ENCODE peak calls at places on chromosomes 12 and 14, in nine cellular contexts. I is keratinocyte, U is GM23338, Q is neural progenitor cell, N is HepG2, Z is HCT116, Y is GM23248, A is PC-3, G is fibroblast of lung. D is an unnamed sample.

GRCh38 chr14:100868621-100869370 is 34.7 kb downstream of the RTL1 start:
- DNase-seq in I (no peak), U (no peak), Q (no peak), N (no peak), Z (no peak), Y (no peak), A (no peak), G (no peak), D (no peak)

GRCh38 chr12:52517005-52517835 is 3.0 kb downstream of the KRT5 start:
- DNase-seq in I (peak; percentile 66), U (no peak), Q (no peak), N (no peak), Z (no peak), Y (no peak), A (no peak), G (no peak), D (no peak)

GRCh38 chr12:127893875-127894635 is 372.9 kb upstream of the TMEM132C start:
- DNase-seq in I (no peak), U (peak; percentile 54), Q (peak; percentile 60), N (no peak), Z (no peak), Y (peak; percentile 19), A (peak; percentile 53), G (no peak), D (peak; percentile 11)

GRCh38 chr12:42128327-42128726 is 16.3 kb downstream of the GXYLT1 start:
- DNase-seq in I (no peak), U (no peak), Q (no peak), N (no peak), Z (no peak), Y (peak; percentile 68), A (peak; percentile 31), G (peak; percentile 57), D (no peak)

GRCh38 chr14:92121207-92121669 is 268 bp downstream of the NDUFB1 start:
- DNase-seq in I (no peak), U (peak; percentile 56), Q (peak; percentile 57), N (peak; percentile 4), Z (no peak), Y (peak; percentile 71), A (peak; percentile 12), G (peak; percentile 57), D (peak; percentile 42)

GRCh38 chr14:106879241-106879640 is 1352.9 kb downstream of the TMEM121 start:
- DNase-seq in I (no peak), U (peak; percentile 6), Q (no peak), N (peak; percentile 65), Z (peak; percentile 10), Y (peak; percentile 27), A (peak; percentile 35), G (no peak), D (peak; percentile 63)

GRCh38 chr12:49342914-49343731 is 3.6 kb upstream of the DNAJC22 start:
- DNase-seq in I (no peak), U (peak; percentile 46), Q (no peak), N (no peak), Z (no peak), Y (peak; percentile 33), A (no peak), G (no peak), D (no peak)

GRCh38 chr14:44112774-44113460 is 394.2 kb downstream of the FSCB start:
- DNase-seq in I (no peak), U (no peak), Q (no peak), N (no peak), Z (no peak), Y (no peak), A (peak; percentile 2), G (no peak), D (no peak)

GRCh38 chr12:26124491-26125450 is at the start of gene BHLHE41:
- DNase-seq in I (no peak), U (peak; percentile 93), Q (peak; percentile 76), N (no peak), Z (no peak), Y (peak; percentile 76), A (peak; percentile 93), G (peak; percentile 82), D (peak; percentile 39)

GRCh38 chr14:104994988-104995387 is 9.4 kb downstream of the CLBA1 start:
- DNase-seq in I (no peak), U (no peak), Q (no peak), N (no peak), Z (no peak), Y (no peak), A (no peak), G (no peak), D (no peak)
- H3K4me1 ChIP-seq in I (no peaks in the 10 kb centered on the region), U (no peaks in the 10 kb centered on the region), Q (no peaks in the 10 kb centered on the region), N (no peaks in the 10 kb centered on the region), Z (no peaks in the 10 kb centered on the region), Y (no peaks in the 10 kb centered on the region), A (no peaks in the 10 kb centered on the region), G (no peaks in the 10 kb centered on the region), D (no peaks in the 10 kb centered on the region)

GRCh38 chr12:54052745-54053624 is 650 bp upstream of the HOXC4 start:
- DNase-seq in I (no peak), U (no peak), Q (no peak), N (no peak), Z (no peak), Y (peak; percentile 61), A (no peak), G (no peak), D (peak; percentile 33)
- TF ChIP-seq EZH2 in I (no peak), U (peak; percentile 62), Q (no peak), N (no peak), Z (no peak), Y (no peak), A (no peak), G (no peak), D (no peak)

GRCh38 chr12:6383572-6384498 is at the start of gene LTBR:
- DNase-seq in I (no peak), U (peak; percentile 83), Q (peak; percentile 49), N (peak; percentile 83), Z (no peak), Y (peak; percentile 98), A (peak; percentile 87), G (peak; percentile 82), D (peak; percentile 86)

GRCh38 chr12:6386522-6386921 is 2.6 kb downstream of the LTBR start:
- DNase-seq in I (no peak), U (no peak), Q (no peak), N (no peak), Z (no peak), Y (no peak), A (no peak), G (no peak), D (no peak)

GRCh38 chr12:6386038-6386437 is 2.1 kb downstream of the LTBR start:
- DNase-seq in I (no peak), U (no peak), Q (no peak), N (no peak), Z (no peak), Y (no peak), A (no peak), G (no peak), D (no peak)

GRCh38 chr12:6382371-6382770 is 1.6 kb upstream of the LTBR start:
- DNase-seq in I (no peak), U (peak; percentile 44), Q (peak; percentile 40), N (no peak), Z (no peak), Y (no peak), A (no peak), G (no peak), D (no peak)

DNA sequence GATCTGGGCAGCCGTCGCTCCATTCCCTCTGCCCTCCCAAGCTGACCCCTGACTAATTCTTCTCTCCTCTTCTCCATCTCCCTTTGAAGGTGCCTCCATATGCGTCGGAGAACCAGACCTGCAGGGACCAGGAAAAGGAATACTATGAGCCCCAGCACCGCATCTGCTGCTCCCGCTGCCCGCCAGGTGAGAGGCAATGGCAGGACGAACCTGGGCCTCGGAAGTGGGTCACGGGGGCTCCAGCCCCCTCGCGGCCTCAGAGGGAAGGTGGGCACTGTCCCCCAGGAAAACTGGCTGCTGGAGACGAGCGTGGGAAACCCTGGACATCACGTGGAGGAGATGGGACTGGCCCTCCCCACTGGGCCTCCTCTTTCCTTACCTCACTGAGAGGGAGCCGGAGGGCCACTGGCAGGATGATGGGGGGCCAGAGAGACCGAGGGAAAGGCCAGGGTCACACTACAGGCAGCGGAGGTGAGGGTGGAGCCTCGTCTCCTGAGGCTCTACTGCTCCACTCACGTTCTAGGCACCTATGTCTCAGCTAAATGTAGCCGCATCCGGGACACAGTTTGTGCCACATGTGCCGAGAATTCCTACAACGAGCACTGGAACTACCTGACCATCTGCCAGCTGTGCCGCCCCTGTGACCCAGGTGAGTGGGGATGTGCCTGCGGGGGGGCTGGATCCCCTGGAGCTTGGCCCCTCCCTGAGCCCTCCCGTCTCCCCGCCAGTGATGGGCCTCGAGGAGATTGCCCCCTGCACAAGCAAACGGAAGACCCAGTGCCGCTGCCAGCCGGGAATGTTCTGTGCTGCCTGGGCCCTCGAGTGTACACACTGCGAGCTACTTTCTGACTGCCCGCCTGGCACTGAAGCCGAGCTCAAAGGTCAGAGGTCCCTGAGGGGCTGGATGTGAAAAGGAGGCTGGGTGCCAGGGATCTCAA is 806 bp downstream of the LTBR start:
- DNase-seq in I (no peak), U (no peak), Q (no peak), N (no peak), Z (no peak), Y (peak; percentile 51), A (no peak), G (no peak), D (no peak)
- H3K4me3 ChIP-seq in I (peak overlapping the region; percentile 94), U (no peak overlapping the region), Q (no peak overlapping the region), N (peak overlapping the region; percentile 87), Z (peak overlapping the region; percentile 87), Y (peak overlapping the region; percentile 83), A (peak overlapping the region; percentile 90), G (peak overlapping the region; percentile 81), D (peak overlapping the region; percentile 47)

GRCh38 chr12:9944404-9944803 is 12.2 kb upstream of the CLEC2A start:
- DNase-seq in I (no peak), U (no peak), Q (no peak), N (no peak), Z (no peak), Y (no peak), A (no peak), G (no peak), D (peak; percentile 66)

GRCh38 chr12:9943244-9943643 is 11.1 kb upstream of the CLEC2A start:
- DNase-seq in I (no peak), U (peak; percentile 2), Q (no peak), N (no peak), Z (no peak), Y (no peak), A (no peak), G (no peak), D (no peak)

GRCh38 chr12:9947674-9948073 is 15.5 kb upstream of the CLEC2A start:
- DNase-seq in I (no peak), U (no peak), Q (no peak), N (no peak), Z (no peak), Y (no peak), A (no peak), G (no peak), D (no peak)

GRCh38 chr12:9951026-9951652 is 19.0 kb upstream of the CLEC2A start:
- DNase-seq in I (no peak), U (no peak), Q (no peak), N (no peak), Z (no peak), Y (peak; percentile 6), A (no peak), G (no peak), D (no peak)

DNA sequence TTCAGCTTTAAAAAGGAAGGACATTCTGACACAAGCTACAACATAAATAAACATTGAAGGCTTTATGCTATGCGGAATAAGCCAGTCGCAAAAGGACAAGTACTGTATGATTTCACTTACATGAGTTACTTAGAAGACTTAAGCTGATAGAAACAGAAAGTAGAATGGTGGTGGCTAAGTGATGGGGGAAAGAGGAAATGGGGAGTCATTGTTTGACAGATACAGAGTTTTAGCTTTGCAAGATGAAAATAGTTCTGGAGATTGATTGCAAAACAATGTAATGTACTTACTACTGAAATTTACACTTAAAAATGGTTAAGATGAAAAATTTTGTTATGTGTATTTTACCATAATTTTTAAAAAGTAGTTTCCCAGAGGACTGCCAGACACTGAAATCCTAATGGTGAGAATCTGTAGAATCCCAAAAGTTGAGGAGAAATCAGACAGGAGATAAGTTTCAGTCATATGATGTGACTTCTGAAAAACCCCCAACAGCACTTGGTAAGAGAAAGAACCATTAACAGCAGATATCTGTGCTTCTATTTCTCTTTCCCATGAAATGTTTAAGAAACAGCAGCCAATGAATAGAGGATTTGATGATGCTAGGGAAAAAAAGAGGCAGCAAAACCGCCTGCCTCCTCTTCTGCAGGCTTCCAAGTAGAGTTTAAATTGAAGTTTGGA is 16.6 kb upstream of the CLEC2A start:
- DNase-seq in I (no peak), U (no peak), Q (no peak), N (no peak), Z (no peak), Y (no peak), A (no peak), G (no peak), D (no peak)
- H3K4me1 ChIP-seq in I (no peaks in the 10 kb centered on the region), U (no peaks in the 10 kb centered on the region), Q (no peaks in the 10 kb centered on the region), N (no peaks in the 10 kb centered on the region), Z (no peaks in the 10 kb centered on the region), Y (no peaks in the 10 kb centered on the region), A (no peaks in the 10 kb centered on the region), G (no peaks in the 10 kb centered on the region), D (peaks cover 10% of the 10 kb centered on the region)

D was measured in A673.